ENCODE peak calls at places on chromosomes 2 and 18, in four cellular contexts. S, E, B and O are unnamed samples.

GRCh38 chr2:15984367-15985255 is 44.3 kb downstream of the MYCN start:
- DNase-seq in B (no peak), S (no peak), E (no peak), O (peak; percentile 64)

GRCh38 chr2:239318790-239319189 is 82.0 kb downstream of the HDAC4 start:
- DNase-seq in E (no peak), B (no peak), S (peak; percentile 59), O (no peak)

GRCh38 chr18:44857744-44858143 is 177.1 kb downstream of the SETBP1 start:
- DNase-seq in E (no peak), S (no peak), B (no peak), O (no peak)

GRCh38 chr2:188291617-188292445 is at the start of gene GULP1:
- DNase-seq in E (peak; percentile 18), B (no peak), S (peak; percentile 62), O (peak; percentile 84)

GRCh38 chr2:61993422-61994024 is 88.0 kb downstream of the COMMD1 start:
- DNase-seq in B (peak; percentile 55), E (peak; percentile 52), S (peak; percentile 28), O (no peak)

GRCh38 chr18:9817286-9817685 is 68.5 kb upstream of the TXNDC2 start:
- DNase-seq in B (no peak), S (no peak), E (no peak), O (no peak)

GRCh38 chr2:1517786-1518500 is 104.7 kb downstream of the TPO start:
- DNase-seq in B (no peak), E (no peak), S (no peak), O (no peak)

GRCh38 chr2:190649035-190649797 is at the start of gene NAB1:
- DNase-seq in S (no peak), E (peak; percentile 15), B (no peak), O (peak; percentile 77)

GRCh38 chr2:23687214-23687613 is 239.7 kb downstream of the ATAD2B start:
- DNase-seq in B (no peak), S (no peak), E (no peak), O (no peak)

GRCh38 chr2:206274434-206275273 is at the start of gene ZDBF2:
- DNase-seq in E (no peak), S (peak; percentile 64), B (no peak), O (peak; percentile 83)

GRCh38 chr2:119005565-119005964 is 63.6 kb downstream of the MARCO start:
- DNase-seq in S (no peak), E (no peak), B (no peak), O (no peak)

GRCh38 chr2:13067508-13067907 is 350.8 kb downstream of the TRIB2 start:
- DNase-seq in E (no peak), S (no peak), B (no peak), O (no peak)

GRCh38 chr2:112004246-112004645 is 50.8 kb upstream of the TMEM87B start:
- DNase-seq in S (no peak), B (peak; percentile 12), E (no peak), O (no peak)

GRCh38 chr2:191347881-191348280 is 102.7 kb downstream of the MYO1B start:
- DNase-seq in B (no peak), E (no peak), S (no peak), O (no peak)

GRCh38 chr2:178512491-178512890 is 32.2 kb downstream of the PLEKHA3 start:
- DNase-seq in S (no peak), E (no peak), B (no peak), O (no peak)

GRCh38 chr2:186972281-186972970 is 123.5 kb upstream of the ZSWIM2 start:
- DNase-seq in S (no peak), B (no peak), E (no peak), O (no peak)

GRCh38 chr2:148209598-148209997 is 188.7 kb downstream of the MBD5 start:
- DNase-seq in S (peak; percentile 7), B (no peak), E (peak; percentile 48), O (no peak)

GRCh38 chr2:136216073-136216472 is 98.1 kb upstream of the CXCR4 start:
- DNase-seq in S (no peak), B (no peak), E (no peak), O (no peak)

GRCh38 chr18:32896781-32897547 is 124.1 kb upstream of the KLHL14 start:
- DNase-seq in S (no peak), E (no peak), B (no peak), O (no peak)

GRCh38 chr18:76459687-76460350 is 35.2 kb downstream of the ZNF516 start:
- DNase-seq in B (no peak), S (no peak), E (no peak), O (no peak)

GRCh38 chr2:185734658-185735057 is 3.9 kb upstream of the FSIP2 start:
- DNase-seq in S (no peak), B (no peak), E (no peak), O (no peak)

GRCh38 chr2:216492951-216493685 is 5.5 kb upstream of the RPL37A start:
- DNase-seq in E (no peak), B (no peak), S (no peak), O (no peak)

GRCh38 chr2:2834530-2835254 is 503.6 kb upstream of the MYT1L start:
- DNase-seq in E (no peak), S (no peak), B (no peak), O (no peak)

GRCh38 chr2:176085861-176086771 is 2.4 kb upstream of the EVX2 start:
- DNase-seq in B (no peak), S (peak; percentile 25), E (peak; percentile 31), O (no peak)

GRCh38 chr2:221529943-221530652 is 42.0 kb downstream of the EPHA4 start:
- DNase-seq in E (no peak), B (no peak), S (no peak), O (no peak)

GRCh38 chr2:73091696-73092095 is 20.2 kb upstream of the SFXN5 start:
- DNase-seq in E (no peak), B (no peak), S (no peak), O (no peak)

GRCh38 chr18:44130365-44130942 is 550.2 kb upstream of the SETBP1 start:
- DNase-seq in E (peak; percentile 10), S (peak; percentile 8), B (no peak), O (no peak)

GRCh38 chr2:25856377-25856776 is 21.9 kb downstream of the ASXL2 start:
- DNase-seq in S (no peak), B (no peak), E (no peak), O (peak; percentile 70)

GRCh38 chr18:27860701-27861107 is 316.2 kb downstream of the CDH2 start:
- DNase-seq in S (no peak), B (peak; percentile 9), E (peak; percentile 30), O (no peak)

GRCh38 chr2:219645631-219646527 is 18.4 kb downstream of the SLC4A3 start:
- DNase-seq in S (no peak), B (no peak), E (peak; percentile 37), O (no peak)

GRCh38 chr2:14661163-14661562 is 28.6 kb downstream of the LRATD1 start:
- DNase-seq in B (no peak), E (no peak), S (no peak), O (no peak)

GRCh38 chr18:37335337-37335736 is 230.3 kb downstream of the CELF4 start:
- DNase-seq in B (no peak), E (no peak), S (peak; percentile 35), O (no peak)

GRCh38 chr2:151637284-151637781 is 96.9 kb downstream of the NEB start:
- DNase-seq in S (no peak), B (peak; percentile 11), E (no peak), O (no peak)

GRCh38 chr2:218168016-218168415 is 1.3 kb upstream of the CXCR1 start:
- DNase-seq in E (no peak), S (no peak), B (no peak), O (no peak)

GRCh38 chr2:133365117-133365516 is 203.1 kb downstream of the NCKAP5 start:
- DNase-seq in S (no peak), E (no peak), B (no peak), O (no peak)

GRCh38 chr2:152240559-152241231 is 65.1 kb upstream of the STAM2 start:
- DNase-seq in E (no peak), S (no peak), B (no peak), O (no peak)

GRCh38 chr2:176432439-176432838 is 163.2 kb downstream of the MTX2 start:
- DNase-seq in S (no peak), B (no peak), E (no peak), O (no peak)

DNA sequence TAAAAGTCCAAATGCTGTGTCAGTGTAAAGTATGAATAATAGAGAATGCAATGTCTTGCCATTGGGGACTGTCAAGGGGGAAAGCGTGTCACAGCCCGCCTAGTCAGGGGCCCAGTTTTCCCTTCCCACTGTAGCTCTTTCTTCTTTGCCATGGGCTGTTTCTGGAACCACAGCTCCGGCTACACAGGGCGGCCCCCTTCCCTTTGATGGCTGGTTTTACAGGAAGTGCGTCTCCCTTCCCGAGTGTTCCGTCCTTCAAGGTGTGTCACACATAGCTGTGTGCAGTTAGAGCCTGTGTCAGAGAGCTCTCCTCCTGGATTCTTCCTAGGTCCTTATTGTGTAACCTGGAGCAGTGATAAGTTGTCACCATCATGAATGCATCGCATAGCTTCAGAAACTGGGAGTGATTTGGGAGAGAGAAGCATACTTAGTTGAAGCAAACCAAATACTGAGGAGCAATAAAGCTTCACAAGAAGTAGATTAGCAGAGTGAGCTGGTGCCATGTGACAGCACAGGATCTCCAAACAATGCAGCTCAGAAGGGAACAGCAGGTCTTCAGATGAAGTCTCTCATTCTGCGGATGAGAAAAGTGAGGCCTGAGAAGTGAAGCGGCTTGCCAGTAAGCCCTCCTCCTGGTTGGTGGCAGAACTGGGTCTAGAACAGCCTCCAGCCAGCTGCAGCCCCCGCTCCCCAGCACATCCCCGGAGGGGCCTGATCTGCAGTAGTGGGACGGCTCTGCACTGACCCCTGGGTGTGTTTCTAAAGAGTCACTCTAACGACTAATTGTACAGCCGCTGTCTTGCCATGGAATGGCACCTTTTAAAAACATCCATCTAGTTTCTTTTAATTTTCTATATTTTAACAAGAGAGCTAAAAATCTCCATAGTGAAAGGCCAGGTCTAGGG is 81.7 kb downstream of the MTCL1 start:
- DNase-seq in B (no peak), S (no peak), E (no peak), O (no peak)
- TF ChIP-seq SRF in B (no peak), S (no peak), E (no peak), O (no peak)

GRCh38 chr2:238100049-238100820 is at the start of gene ESPNL:
- DNase-seq in B (no peak), E (no peak), S (peak; percentile 34), O (peak; percentile 51)
- TF ChIP-seq TAF1 in B (no peak), E (no peak), S (no peak), O (no peak)

GRCh38 chr2:70118798-70119454 is 31.6 kb downstream of the PCBP1 start:
- DNase-seq in E (peak; percentile 67), S (peak; percentile 33), B (no peak), O (no peak)
- TF ChIP-seq SRF in E (no peak), S (no peak), B (no peak), O (no peak)

DNA sequence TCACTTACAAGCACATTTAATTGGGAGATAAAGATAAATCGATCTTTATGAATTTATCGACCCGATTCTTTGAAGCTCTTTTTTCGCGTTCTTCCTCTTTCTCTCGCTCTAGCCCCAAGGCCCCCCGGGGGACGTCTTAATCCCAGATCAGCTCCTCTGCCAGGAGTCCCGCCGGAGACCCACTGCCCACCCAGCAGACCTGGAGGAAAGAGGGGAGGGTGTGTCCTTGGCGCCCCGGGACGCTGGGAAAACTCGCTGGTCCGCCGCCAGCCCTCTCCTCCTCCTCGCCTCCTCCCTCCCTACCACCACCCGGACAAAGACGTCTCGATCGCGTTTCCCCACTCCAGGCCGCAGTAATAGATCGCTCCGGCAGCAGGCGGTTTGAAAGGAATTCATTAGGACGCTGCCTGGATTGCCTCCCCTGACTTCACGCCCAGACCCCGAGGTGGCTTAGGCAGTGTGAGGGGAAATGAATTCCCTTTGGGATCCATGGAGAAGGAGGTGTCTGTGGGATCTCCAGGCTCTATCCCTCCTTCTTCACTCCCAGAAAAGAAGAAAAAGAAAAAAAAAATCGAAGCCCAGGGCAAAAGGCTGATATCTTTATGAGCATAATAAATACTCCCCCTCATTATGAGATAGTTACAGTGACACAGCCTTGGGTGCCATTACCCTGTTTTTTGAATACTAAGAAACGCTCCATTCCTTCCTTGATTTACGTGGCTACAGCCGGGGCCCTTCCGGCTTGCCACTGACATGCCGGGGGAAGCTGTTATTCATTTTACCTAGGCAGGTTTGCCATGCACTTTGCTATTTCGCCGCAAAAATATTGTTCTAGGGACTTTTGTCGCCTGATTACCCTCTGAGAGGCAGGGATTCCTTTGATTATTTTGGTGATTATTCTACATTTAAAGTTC is 1.8 kb upstream of the GBX2 start:
- DNase-seq in B (no peak), S (no peak), E (no peak), O (peak; percentile 62)
- TF ChIP-seq TAF1 in B (no peak), S (no peak), E (no peak), O (no peak)